ENCODE peak calls at places on chromosomes 13 and 19, in eight cellular contexts. V is A549, R is uterus, T is spleen, I is Peyer's patch, F is ovary, N is tibial nerve, X is esophagus squamous epithelium. K is an unnamed sample.

GRCh38 chr19:55703790-55704215 is 28.8 kb downstream of the EPN1 start:
- DNase-seq in V (no peak), F (peak), N (no peak), X (no peak), T (peak), I (peak), R (no peak), K (no peak)

GRCh38 chr19:16073481-16073880 is 2.8 kb upstream of the TPM4 start:
- DNase-seq in V (no peak), R (no peak), F (peak), T (no peak), N (no peak), X (no peak), I (no peak), K (no peak)

GRCh38 chr19:42188665-42189064 is 28.8 kb downstream of the DEDD2 start:
- DNase-seq in N (no peak), V (no peak), X (no peak), R (no peak), T (no peak), I (no peak), F (no peak), K (no peak)

GRCh38 chr19:49809155-49809986 is 3.7 kb downstream of the FUZ start:
- DNase-seq in R (no peak), T (peak), X (no peak), N (no peak), F (peak), I (peak), V (peak), K (peak)

GRCh38 chr13:46983881-46984280 is 87.0 kb upstream of the HTR2A start:
- DNase-seq in F (no peak), N (no peak), I (no peak), T (no peak), X (no peak), R (no peak), V (no peak), K (no peak)

GRCh38 chr19:38806371-38806770 is 6.4 kb downstream of the LGALS4 start:
- DNase-seq in T (peak), X (no peak), I (no peak), N (no peak), R (no peak), V (no peak), F (no peak), K (no peak)

GRCh38 chr19:13029893-13030292 is 34.6 kb downstream of the NFIX start:
- DNase-seq in V (no peak), R (no peak), F (no peak), T (no peak), N (no peak), X (no peak), I (no peak), K (no peak)

GRCh38 chr13:98921786-98922185 is 56.1 kb downstream of the DOCK9 start:
- DNase-seq in N (no peak), R (no peak), V (no peak), T (no peak), X (no peak), F (no peak), I (no peak), K (no peak)

GRCh38 chr13:100024023-100024422 is 42.4 kb downstream of the ZIC2 start:
- DNase-seq in F (no peak), X (no peak), R (no peak), V (no peak), N (no peak), I (no peak), T (no peak), K (no peak)

GRCh38 chr13:27858046-27858445 is 61.8 kb upstream of the PDX1 start:
- DNase-seq in V (no peak), R (no peak), T (no peak), X (no peak), I (no peak), F (no peak), N (no peak), K (no peak)

GRCh38 chr13:27853871-27854270 is 61.6 kb downstream of the GSX1 start:
- DNase-seq in R (no peak), T (no peak), I (no peak), V (no peak), X (no peak), N (no peak), F (no peak), K (no peak)

GRCh38 chr13:27854606-27855005 is 62.3 kb downstream of the GSX1 start:
- DNase-seq in R (no peak), V (no peak), N (no peak), X (no peak), T (no peak), F (no peak), I (no peak), K (no peak)

GRCh38 chr13:27855381-27855780 is 63.1 kb downstream of the GSX1 start:
- DNase-seq in F (no peak), I (no peak), V (peak), T (no peak), N (no peak), R (no peak), X (no peak), K (no peak)

GRCh38 chr13:27857271-27857670 is 62.5 kb upstream of the PDX1 start:
- DNase-seq in V (no peak), T (no peak), R (no peak), N (no peak), X (no peak), I (no peak), F (no peak), K (no peak)
- TF ChIP-seq POLR2A in V (no peak), T (no peak), R (no peak), N (no peak), X (no peak), I (no peak), F (no peak), K (no peak)

GRCh38 chr13:20521388-20521787 is 4.3 kb downstream of the CRYL1 start:
- DNase-seq in T (no peak), V (no peak), N (no peak), F (no peak), I (no peak), R (no peak), X (no peak), K (no peak)
- H3K4me3 ChIP-seq in T (no peak), V (no peak), N (no peak), F (no peak), I (no peak), R (no peak), X (no peak), K (no peak)

GRCh38 chr13:44917589-44918322 is 71.5 kb downstream of the NUFIP1 start:
- DNase-seq in V (peak), R (peak), N (peak), X (peak), F (peak), T (peak), I (peak), K (peak)

GRCh38 chr13:44920013-44920412 is 69.3 kb downstream of the NUFIP1 start:
- DNase-seq in R (no peak), N (no peak), F (no peak), T (no peak), I (no peak), X (no peak), V (no peak), K (no peak)

GRCh38 chr13:44919103-44919804 is 70.0 kb downstream of the NUFIP1 start:
- DNase-seq in X (no peak), R (no peak), I (no peak), V (no peak), F (no peak), N (no peak), T (no peak), K (no peak)

GRCh38 chr13:44915962-44916361 is 73.3 kb downstream of the NUFIP1 start:
- DNase-seq in X (no peak), I (no peak), V (no peak), R (no peak), N (no peak), F (no peak), T (no peak), K (no peak)

DNA sequence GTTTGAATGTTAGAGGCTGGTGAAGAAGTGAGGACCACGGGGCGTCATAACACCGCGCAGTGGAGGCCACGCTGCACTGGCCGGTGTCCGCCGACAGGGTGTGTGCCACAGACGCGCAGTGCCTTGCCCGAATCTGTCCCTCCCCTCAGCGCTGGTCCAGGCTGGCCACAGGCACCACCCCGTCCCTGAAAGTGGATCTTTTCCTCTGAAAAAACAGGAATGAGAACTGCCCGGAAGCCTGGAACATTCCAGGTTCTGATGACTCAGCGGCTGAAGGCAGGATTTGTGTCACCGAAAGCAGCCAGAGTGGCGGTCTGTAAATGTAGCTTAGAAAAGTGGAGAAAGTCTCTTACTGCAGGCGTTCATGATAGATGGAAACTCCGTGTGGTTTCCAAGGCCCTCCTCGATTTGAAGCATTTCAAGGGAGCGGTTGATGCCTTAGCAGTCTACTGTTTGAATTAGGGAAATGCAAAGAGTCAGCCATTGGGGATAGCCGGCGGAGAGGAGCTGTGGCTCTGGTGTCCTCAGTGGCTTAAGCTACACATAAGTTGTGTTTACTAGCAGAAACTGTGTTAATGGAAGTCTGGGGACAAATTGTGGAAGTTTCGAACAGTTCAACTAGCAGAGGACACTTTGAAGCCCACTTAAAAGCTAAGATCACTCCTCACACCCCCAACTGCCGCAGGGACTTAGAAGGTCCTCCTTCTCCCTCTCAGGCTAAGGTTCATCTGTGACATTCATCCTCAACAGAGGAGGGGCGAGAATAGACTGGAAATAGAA is 70.8 kb downstream of the NUFIP1 start:
- DNase-seq in V (peak), I (peak), N (peak), X (peak), R (peak), F (peak), T (peak), K (peak)
- TF ChIP-seq POLR2A in V (peak), I (peak), N (peak), X (no peak), R (peak), F (peak), T (no peak), K (no peak)

GRCh38 chr13:72379581-72379980 is 347.8 kb downstream of the MZT1 start:
- DNase-seq in I (no peak), R (no peak), N (no peak), X (no peak), T (no peak), F (no peak), V (no peak), K (no peak)
- H3K4me3 ChIP-seq in I (no peak), R (no peak), N (no peak), X (no peak), T (no peak), F (no peak), V (no peak), K (no peak)

DNA sequence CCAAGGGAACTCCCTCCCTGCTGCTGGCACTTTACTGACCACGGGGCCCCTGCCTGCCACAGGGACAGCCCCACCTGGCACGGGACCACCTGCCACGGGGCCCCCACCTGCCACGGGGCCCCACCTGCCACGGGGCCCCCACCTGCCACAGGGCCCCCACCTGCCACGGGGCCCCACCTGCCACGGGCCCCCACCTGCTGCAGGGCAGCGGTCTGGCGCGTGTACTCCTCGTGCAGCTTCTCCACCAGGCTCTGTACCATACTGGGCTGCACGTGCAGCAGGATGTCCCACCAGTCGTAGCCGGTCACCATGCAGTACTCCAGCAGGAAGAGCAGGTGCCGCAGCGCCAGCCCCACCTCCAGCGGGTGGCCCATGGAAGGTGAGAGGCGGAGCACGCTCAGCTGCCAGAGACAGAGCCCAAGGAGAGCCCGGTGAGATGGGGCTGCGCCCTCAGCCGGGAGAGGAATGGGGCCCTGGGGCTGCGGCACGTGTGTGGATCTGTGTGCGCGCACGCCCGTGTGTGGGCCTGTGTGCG is 16.1 kb downstream of the MED16 start:
- DNase-seq in I (no peak), V (no peak), N (no peak), F (no peak), T (no peak), X (no peak), R (no peak), K (no peak)
- TF ChIP-seq POLR2A in I (no peak), V (no peak), N (no peak), F (no peak), T (no peak), X (no peak), R (no peak), K (no peak)